ENCODE peak calls at places on chromosomes 7 and 10, in eight cellular contexts. One of them, this sample, is unnamed.

GRCh38 chr7:51315393-51316261 is 982 bp downstream of the COBL start:
- DNase-seq in MM.1S: no peak
- DNase-seq in OCI-LY7: no peak
- DNase-seq in neural progenitor cell: peak
- DNase-seq in GM12878: no peak
- DNase-seq in A549: peak
- DNase-seq in mesenchymal stem cell: peak
- DNase-seq in GM23338: peak
- DNase-seq in this sample: no peak

GRCh38 chr10:558891-559766 is 130.3 kb downstream of the DIP2C start:
- DNase-seq in MM.1S: no peak
- DNase-seq in OCI-LY7: no peak
- DNase-seq in neural progenitor cell: no peak
- DNase-seq in GM12878: no peak
- DNase-seq in A549: no peak
- DNase-seq in mesenchymal stem cell: no peak
- DNase-seq in GM23338: no peak
- DNase-seq in this sample: no peak

GRCh38 chr7:21429021-21429420 is 1.1 kb downstream of the SP4 start:
- DNase-seq in MM.1S: no peak
- DNase-seq in OCI-LY7: no peak
- DNase-seq in neural progenitor cell: peak
- DNase-seq in GM12878: no peak
- DNase-seq in A549: no peak
- DNase-seq in mesenchymal stem cell: no peak
- DNase-seq in GM23338: no peak
- DNase-seq in this sample: no peak

GRCh38 chr7:115252461-115252860 is 330.6 kb downstream of the MDFIC start:
- DNase-seq in MM.1S: no peak
- DNase-seq in OCI-LY7: no peak
- DNase-seq in neural progenitor cell: no peak
- DNase-seq in GM12878: no peak
- DNase-seq in A549: no peak
- DNase-seq in mesenchymal stem cell: no peak
- DNase-seq in GM23338: no peak
- DNase-seq in this sample: no peak

GRCh38 chr7:21884496-21884895 is 61.2 kb downstream of the CDCA7L start:
- DNase-seq in MM.1S: no peak
- DNase-seq in OCI-LY7: no peak
- DNase-seq in neural progenitor cell: no peak
- DNase-seq in GM12878: no peak
- DNase-seq in A549: no peak
- DNase-seq in mesenchymal stem cell: no peak
- DNase-seq in GM23338: no peak
- DNase-seq in this sample: no peak

GRCh38 chr10:77850620-77851231 is 75.8 kb downstream of the DLG5 start:
- DNase-seq in MM.1S: no peak
- DNase-seq in OCI-LY7: no peak
- DNase-seq in neural progenitor cell: no peak
- DNase-seq in GM12878: no peak
- DNase-seq in A549: no peak
- DNase-seq in mesenchymal stem cell: no peak
- DNase-seq in GM23338: peak
- DNase-seq in this sample: no peak

GRCh38 chr7:16822029-16822428 is 17.2 kb upstream of the AGR2 start:
- DNase-seq in MM.1S: no peak
- DNase-seq in OCI-LY7: no peak
- DNase-seq in neural progenitor cell: no peak
- DNase-seq in GM12878: no peak
- DNase-seq in A549: no peak
- DNase-seq in mesenchymal stem cell: no peak
- DNase-seq in GM23338: no peak
- DNase-seq in this sample: no peak

GRCh38 chr7:148481965-148482626 is 108.5 kb upstream of the C7orf33 start:
- DNase-seq in MM.1S: no peak
- DNase-seq in OCI-LY7: no peak
- DNase-seq in neural progenitor cell: no peak
- DNase-seq in GM12878: no peak
- DNase-seq in A549: no peak
- DNase-seq in mesenchymal stem cell: no peak
- DNase-seq in GM23338: no peak
- DNase-seq in this sample: no peak

GRCh38 chr10:99708428-99709010 is 23.4 kb downstream of the COX15 start:
- DNase-seq in MM.1S: no peak
- DNase-seq in OCI-LY7: no peak
- DNase-seq in neural progenitor cell: no peak
- DNase-seq in GM12878: no peak
- DNase-seq in A549: no peak
- DNase-seq in mesenchymal stem cell: peak
- DNase-seq in GM23338: no peak
- DNase-seq in this sample: peak

GRCh38 chr7:66193146-66193725 is 11.9 kb upstream of the TPST1 start:
- DNase-seq in MM.1S: no peak
- DNase-seq in OCI-LY7: no peak
- DNase-seq in neural progenitor cell: no peak
- DNase-seq in GM12878: no peak
- DNase-seq in A549: no peak
- DNase-seq in mesenchymal stem cell: no peak
- DNase-seq in GM23338: no peak
- DNase-seq in this sample: no peak

DNA sequence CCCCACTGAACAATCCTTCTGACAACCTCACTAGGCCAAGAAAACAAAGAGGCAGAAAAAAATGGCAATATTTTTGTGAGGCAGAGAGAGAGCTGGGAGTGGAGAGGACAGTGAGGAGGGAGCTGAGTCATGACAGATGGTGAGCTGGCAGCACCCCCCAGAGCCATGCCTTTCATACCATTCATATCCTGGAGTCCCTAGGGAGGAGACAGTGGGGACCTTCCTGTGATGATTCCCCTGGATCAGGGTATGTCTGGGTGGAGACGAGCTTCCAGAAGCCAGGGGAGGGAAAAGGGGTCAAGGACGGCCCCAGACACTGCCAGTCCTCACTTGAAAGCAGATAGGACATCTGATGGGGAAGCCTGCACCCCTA is 160.5 kb downstream of the ADAM12 start:
- DNase-seq in MM.1S: no peak
- DNase-seq in OCI-LY7: no peak
- DNase-seq in neural progenitor cell: no peak
- DNase-seq in GM12878: no peak
- DNase-seq in A549: no peak
- DNase-seq in mesenchymal stem cell: no peak
- DNase-seq in GM23338: no peak
- DNase-seq in this sample: peak
- H3K4me2 ChIP-seq in MM.1S: no peak
- H3K4me2 ChIP-seq in OCI-LY7: no peak
- H3K4me2 ChIP-seq in neural progenitor cell: no peak
- H3K4me2 ChIP-seq in GM12878: no peak
- H3K4me2 ChIP-seq in A549: no peak
- H3K4me2 ChIP-seq in mesenchymal stem cell: no peak
- H3K4me2 ChIP-seq in GM23338: no peak
- H3K4me2 ChIP-seq in this sample: no peak

GRCh38 chr7:47290867-47291266 is 291.0 kb downstream of the TNS3 start:
- DNase-seq in MM.1S: no peak
- DNase-seq in OCI-LY7: no peak
- DNase-seq in neural progenitor cell: no peak
- DNase-seq in GM12878: no peak
- DNase-seq in A549: no peak
- DNase-seq in mesenchymal stem cell: no peak
- DNase-seq in GM23338: no peak
- DNase-seq in this sample: no peak

GRCh38 chr7:47291461-47292051 is 290.4 kb downstream of the TNS3 start:
- DNase-seq in MM.1S: no peak
- DNase-seq in OCI-LY7: peak
- DNase-seq in neural progenitor cell: no peak
- DNase-seq in GM12878: peak
- DNase-seq in A549: peak
- DNase-seq in mesenchymal stem cell: peak
- DNase-seq in GM23338: no peak
- DNase-seq in this sample: peak

GRCh38 chr7:47293884-47294568 is 287.9 kb downstream of the TNS3 start:
- DNase-seq in MM.1S: no peak
- DNase-seq in OCI-LY7: no peak
- DNase-seq in neural progenitor cell: no peak
- DNase-seq in GM12878: no peak
- DNase-seq in A549: no peak
- DNase-seq in mesenchymal stem cell: peak
- DNase-seq in GM23338: no peak
- DNase-seq in this sample: peak

GRCh38 chr7:47294569-47295222 is 287.2 kb downstream of the TNS3 start:
- DNase-seq in MM.1S: no peak
- DNase-seq in OCI-LY7: no peak
- DNase-seq in neural progenitor cell: no peak
- DNase-seq in GM12878: no peak
- DNase-seq in A549: no peak
- DNase-seq in mesenchymal stem cell: no peak
- DNase-seq in GM23338: no peak
- DNase-seq in this sample: no peak

GRCh38 chr7:47292832-47293309 is 289.0 kb downstream of the TNS3 start:
- DNase-seq in MM.1S: no peak
- DNase-seq in OCI-LY7: no peak
- DNase-seq in neural progenitor cell: no peak
- DNase-seq in GM12878: no peak
- DNase-seq in A549: no peak
- DNase-seq in mesenchymal stem cell: no peak
- DNase-seq in GM23338: no peak
- DNase-seq in this sample: peak
- H3K4me3 ChIP-seq in MM.1S: no peak
- H3K4me3 ChIP-seq in OCI-LY7: no peak
- H3K4me3 ChIP-seq in neural progenitor cell: no peak
- H3K4me3 ChIP-seq in GM12878: no peak
- H3K4me3 ChIP-seq in A549: no peak
- H3K4me3 ChIP-seq in mesenchymal stem cell: no peak
- H3K4me3 ChIP-seq in GM23338: no peak
- H3K4me3 ChIP-seq in this sample: no peak

DNA sequence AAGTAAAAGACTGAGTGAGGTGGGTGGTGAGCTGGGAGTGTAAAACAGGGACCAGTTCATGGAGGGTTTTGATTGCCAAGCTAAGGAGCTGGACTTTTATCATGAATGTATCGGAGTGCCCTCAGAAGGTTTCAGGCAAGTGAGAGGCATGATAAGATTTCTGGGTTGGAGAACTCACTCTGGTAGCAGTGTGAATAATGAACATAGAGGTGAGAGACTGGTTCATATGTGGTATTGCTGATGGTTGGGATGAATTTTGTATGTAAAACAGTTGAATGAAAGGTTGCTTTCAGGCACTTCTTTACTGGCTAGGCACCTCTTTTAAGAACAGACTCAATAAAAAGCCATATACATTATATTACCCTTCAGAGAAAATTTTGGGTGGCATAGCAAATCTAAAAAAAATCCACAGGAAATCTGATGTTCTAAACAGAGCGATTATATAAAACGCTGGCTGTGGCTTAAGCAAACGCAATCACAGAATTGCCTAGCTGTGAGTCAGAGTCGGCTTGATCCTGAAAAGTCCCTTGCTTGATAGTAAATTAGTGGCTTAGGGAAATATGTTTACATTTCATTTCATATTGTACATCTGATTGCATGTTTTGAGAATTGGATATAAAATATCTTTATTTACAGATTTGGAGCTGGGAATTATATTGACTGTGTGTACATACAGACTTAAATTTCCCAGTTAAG is 92.9 kb upstream of the HDAC9 start:
- DNase-seq in MM.1S: no peak
- DNase-seq in OCI-LY7: no peak
- DNase-seq in neural progenitor cell: no peak
- DNase-seq in GM12878: no peak
- DNase-seq in A549: no peak
- DNase-seq in mesenchymal stem cell: peak
- DNase-seq in GM23338: no peak
- DNase-seq in this sample: peak
- H3K4me2 ChIP-seq in MM.1S: no peak
- H3K4me2 ChIP-seq in OCI-LY7: no peak
- H3K4me2 ChIP-seq in neural progenitor cell: no peak
- H3K4me2 ChIP-seq in GM12878: no peak
- H3K4me2 ChIP-seq in A549: no peak
- H3K4me2 ChIP-seq in mesenchymal stem cell: no peak
- H3K4me2 ChIP-seq in GM23338: no peak
- H3K4me2 ChIP-seq in this sample: no peak

GRCh38 chr7:6530626-6531491 is 20.4 kb downstream of the GRID2IP start:
- DNase-seq in MM.1S: peak
- DNase-seq in OCI-LY7: peak
- DNase-seq in neural progenitor cell: peak
- DNase-seq in GM12878: no peak
- DNase-seq in A549: no peak
- DNase-seq in mesenchymal stem cell: no peak
- DNase-seq in GM23338: peak
- DNase-seq in this sample: no peak
- H3K4me3 ChIP-seq in MM.1S: peak
- H3K4me3 ChIP-seq in OCI-LY7: peak
- H3K4me3 ChIP-seq in neural progenitor cell: peak
- H3K4me3 ChIP-seq in GM12878: peak
- H3K4me3 ChIP-seq in A549: peak
- H3K4me3 ChIP-seq in mesenchymal stem cell: no peak
- H3K4me3 ChIP-seq in GM23338: peak
- H3K4me3 ChIP-seq in this sample: no peak